ENCODE peak calls at places on chromosomes 7 and 10, in ten cellular contexts. H is foreskin fibroblast, Z is choroid plexus epithelial cell, B is right lobe of liver, K is uterus, Q is A549, T is fibroblast of mammary gland, A is heart right ventricle, O is GM12865, N is coronary artery. J is an unnamed sample.
A peak's percentile ranks its signal among the peaks of the same experiment; 100 is the strongest.

GRCh38 chr7:134504660-134505164 is 22.7 kb upstream of the AKR1B10 start:
- DNase-seq in T (peak; percentile 28), Z (no peak), A (no peak), B (no peak), H (no peak), O (no peak), N (no peak), K (no peak), Q (no peak), J (no peak)

GRCh38 chr7:114865564-114865963 is 56.3 kb upstream of the MDFIC start:
- DNase-seq in A (peak; percentile 23), Q (peak; percentile 58), B (peak; percentile 59), T (peak; percentile 79), Z (peak; percentile 81), O (peak; percentile 80), N (no peak), H (peak; percentile 64), K (peak; percentile 30), J (no peak)

GRCh38 chr10:70169661-70170364 is 501 bp downstream of the SAR1A start:
- DNase-seq in N (no peak), Z (peak; percentile 32), H (no peak), O (no peak), Q (no peak), T (no peak), B (no peak), A (no peak), K (no peak), J (no peak)

GRCh38 chr10:127907411-127908105 is 655 bp downstream of the PTPRE start:
- DNase-seq in Z (peak; percentile 71), K (no peak), H (peak; percentile 21), A (peak; percentile 60), T (peak; percentile 71), B (no peak), Q (no peak), O (no peak), N (no peak), J (no peak)

GRCh38 chr7:45593121-45593541 is 19.0 kb downstream of the ADCY1 start:
- DNase-seq in T (no peak), Z (no peak), N (peak; percentile 64), A (no peak), Q (no peak), K (no peak), H (no peak), O (no peak), B (no peak), J (no peak)

GRCh38 chr10:3548702-3549101 is 236.3 kb downstream of the KLF6 start:
- DNase-seq in B (no peak), K (no peak), N (no peak), O (no peak), Z (peak; percentile 39), Q (no peak), T (peak; percentile 44), A (no peak), H (no peak), J (no peak)

GRCh38 chr10:50653142-50653541 is 29.4 kb upstream of the SGMS1 start:
- DNase-seq in Q (peak; percentile 8), B (no peak), H (peak; percentile 14), T (peak; percentile 38), O (peak; percentile 44), N (no peak), A (no peak), K (no peak), Z (peak; percentile 77), J (no peak)

GRCh38 chr7:80949449-80949848 is 30.6 kb upstream of the SEMA3C start:
- DNase-seq in N (no peak), O (no peak), A (no peak), K (no peak), Q (no peak), B (no peak), Z (no peak), H (no peak), T (no peak), J (no peak)

GRCh38 chr10:73911553-73912004 is 647 bp downstream of the PLAU start:
- DNase-seq in T (no peak), A (no peak), B (no peak), Q (peak; percentile 49), Z (no peak), N (no peak), H (no peak), O (peak; percentile 30), K (no peak), J (no peak)

GRCh38 chr10:17811466-17811865 is 2.3 kb downstream of the MRC1 start:
- DNase-seq in Z (no peak), Q (no peak), N (no peak), H (no peak), B (no peak), K (no peak), T (no peak), O (no peak), A (no peak), J (no peak)

GRCh38 chr7:93799750-93800357 is 90.7 kb downstream of the TFPI2 start:
- DNase-seq in K (no peak), O (peak; percentile 9), T (peak; percentile 42), A (no peak), Q (peak; percentile 14), B (no peak), H (no peak), Z (peak; percentile 57), N (no peak), J (no peak)
- TF ChIP-seq CTCF in K (peak; percentile 13), O (peak; percentile 38), T (peak; percentile 64), A (peak; percentile 52), Q (peak; percentile 78), B (peak; percentile 37), H (peak; percentile 50), Z (peak; percentile 59), N (peak; percentile 42), J (peak; percentile 66)

DNA sequence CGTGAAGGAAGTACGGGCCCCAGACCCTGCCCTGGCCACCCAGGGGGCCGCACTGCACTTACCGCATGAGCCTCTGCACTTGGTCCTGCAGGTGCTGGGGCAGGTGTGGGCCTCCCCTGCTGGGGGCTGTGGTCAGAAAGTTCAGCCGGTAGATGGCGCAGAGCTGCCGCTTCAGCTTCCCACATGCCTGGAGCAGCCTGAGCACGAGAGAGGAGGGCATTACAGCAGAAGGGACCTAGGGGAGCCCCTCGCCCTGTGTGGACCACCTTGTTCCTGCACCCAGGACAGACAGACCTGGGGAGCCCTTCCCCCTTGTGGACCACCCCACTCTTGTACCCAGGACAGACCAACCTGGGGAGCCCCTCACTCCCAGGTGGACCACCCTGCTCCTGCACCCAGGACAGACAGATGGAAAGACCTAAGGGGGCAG is 8.7 kb upstream of the PYROXD2 start:
- DNase-seq in N (peak; percentile 70), A (no peak), B (no peak), H (no peak), K (no peak), T (no peak), Z (no peak), O (no peak), Q (peak; percentile 31), J (no peak)
- H3K4me3 ChIP-seq in N (no peak overlapping the region), A (no peak overlapping the region), B (no peak overlapping the region), H (no peak overlapping the region), K (no peak overlapping the region), T (no peak overlapping the region), Z (no peak overlapping the region), O (no peak overlapping the region), Q (no peak overlapping the region), J (no peak overlapping the region)

DNA sequence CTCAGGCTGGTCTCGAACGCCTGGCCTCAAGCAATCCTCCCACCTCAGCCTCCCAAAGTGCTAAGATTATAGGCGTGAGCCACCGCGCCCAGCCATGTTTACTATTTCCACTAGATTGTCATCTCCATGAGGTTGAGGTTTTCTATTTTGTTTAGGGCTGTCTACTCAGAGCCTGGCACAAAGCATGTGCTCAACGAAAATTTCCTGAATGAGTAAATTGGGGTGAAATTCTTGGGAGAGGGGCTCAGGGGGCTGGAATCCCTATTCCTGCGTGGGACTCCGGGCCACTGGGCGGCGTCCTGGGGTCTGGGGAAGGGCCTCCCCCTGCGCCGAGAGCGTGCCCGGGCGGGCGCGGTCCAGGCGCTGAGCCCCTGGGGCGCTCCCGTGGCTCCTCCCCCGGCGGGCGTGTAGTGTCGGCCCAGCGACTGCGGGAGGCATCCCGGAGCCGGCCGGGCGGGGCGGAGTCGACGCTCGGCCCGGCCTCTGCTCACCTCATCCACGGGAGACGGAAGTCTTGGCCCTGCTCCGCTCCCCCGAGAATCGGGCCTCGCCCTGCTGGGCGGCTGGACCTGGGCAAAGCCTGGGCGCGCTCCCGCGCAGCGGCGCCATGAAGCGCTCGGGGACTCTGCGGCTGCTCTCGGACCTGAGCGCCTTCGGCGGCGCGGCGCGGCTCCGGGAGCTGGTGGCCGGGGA is at the start of gene HPS6:
- DNase-seq in N (peak; percentile 95), A (peak; percentile 93), B (peak; percentile 95), O (peak; percentile 94), Z (peak; percentile 91), H (peak; percentile 92), Q (peak; percentile 90), T (peak; percentile 82), K (peak; percentile 90), J (no peak)
- TF ChIP-seq CTCF in N (no peak), A (peak; percentile 37), B (peak; percentile 38), O (no peak), Z (no peak), H (no peak), Q (peak; percentile 45), T (no peak), K (peak; percentile 47), J (no peak)

GRCh38 chr7:108452707-108453106 is 3.5 kb downstream of the NRCAM start:
- DNase-seq in B (no peak), Z (peak; percentile 68), A (no peak), K (no peak), Q (peak; percentile 63), N (no peak), T (peak; percentile 63), O (peak; percentile 41), H (no peak), J (no peak)

GRCh38 chr7:108449577-108449920 is 6.7 kb downstream of the NRCAM start:
- DNase-seq in N (no peak), H (no peak), Z (no peak), A (no peak), B (no peak), K (no peak), O (no peak), T (no peak), Q (no peak), J (no peak)

GRCh38 chr7:108451296-108451848 is 4.9 kb downstream of the NRCAM start:
- DNase-seq in H (no peak), A (no peak), O (no peak), Z (no peak), K (no peak), B (no peak), Q (no peak), T (peak; percentile 51), N (no peak), J (no peak)

GRCh38 chr7:108450160-108450559 is 6.1 kb downstream of the NRCAM start:
- DNase-seq in O (no peak), A (no peak), H (no peak), K (no peak), Q (no peak), T (no peak), Z (no peak), N (no peak), B (no peak), J (no peak)

DNA sequence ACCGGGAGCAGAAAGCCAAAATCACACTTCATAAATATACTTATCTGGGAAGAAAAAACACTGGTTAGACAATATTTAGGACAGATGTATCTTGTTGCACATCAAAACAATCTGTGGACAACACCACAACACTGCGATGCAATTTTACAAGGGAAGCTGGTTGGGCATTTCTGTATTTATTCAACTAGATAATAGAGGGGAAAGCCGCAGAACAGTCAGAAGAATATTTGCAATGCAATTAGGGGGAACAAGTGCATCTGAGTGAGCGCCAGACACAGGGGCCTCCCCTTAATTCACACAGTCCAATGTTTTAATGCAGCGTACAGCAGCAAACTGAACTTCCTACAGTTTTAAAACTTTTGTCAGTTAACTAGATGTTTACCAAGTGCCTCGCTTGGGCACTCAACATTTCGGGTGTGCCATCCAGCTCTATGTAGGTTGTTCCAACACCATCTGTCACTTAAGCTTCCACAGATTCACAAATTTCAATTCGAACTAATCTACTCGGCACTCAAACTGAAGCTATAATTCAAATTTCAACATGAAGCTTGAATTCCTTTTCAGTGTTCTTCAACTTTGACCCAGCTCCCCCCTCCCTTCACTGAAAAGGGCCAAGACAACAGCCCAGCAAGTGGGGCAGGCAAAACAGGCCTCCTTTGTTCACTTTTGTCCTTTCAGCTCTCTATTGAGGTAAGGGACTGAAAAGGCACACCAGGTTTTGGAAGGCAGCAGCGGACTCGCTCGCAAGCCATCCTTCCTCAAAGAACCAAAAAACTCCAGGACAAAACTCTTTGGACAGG is 7.3 kb downstream of the NRCAM start:
- DNase-seq in K (no peak), B (no peak), A (no peak), Z (no peak), O (no peak), H (no peak), Q (no peak), T (no peak), N (no peak), J (no peak)
- H3K4me3 ChIP-seq in K (no peak overlapping the region), B (no peak overlapping the region), A (no peak overlapping the region), Z (no peak overlapping the region), O (no peak overlapping the region), H (no peak overlapping the region), Q (no peak overlapping the region), T (no peak overlapping the region), N (no peak overlapping the region), J (no peak overlapping the region)

J was measured in epithelial cell of proximal tubule.